ENCODE peak calls at places on chromosomes 12 and 14, in four cellular contexts. H is HCT116, Q is neuronal stem cell, U is fibroblast of lung. V is an unnamed sample.

GRCh38 chr14:24416932-24417619 is 12.4 kb downstream of the CBLN3 start:
- DNase-seq in H (no peak), U (no peak), Q (no peak), V (no peak)

GRCh38 chr12:28998662-28999120 is 150.4 kb upstream of the FAR2 start:
- DNase-seq in U (peak; percentile 47), H (no peak), Q (no peak), V (no peak)

GRCh38 chr12:104667139-104667538 is 210.4 kb downstream of the CHST11 start:
- DNase-seq in U (peak; percentile 82), Q (no peak), H (no peak), V (no peak)

GRCh38 chr12:67222302-67222701 is 46.9 kb upstream of the CAND1 start:
- DNase-seq in U (peak; percentile 24), Q (no peak), H (peak; percentile 4), V (no peak)

GRCh38 chr12:108446766-108447165 is 68.3 kb upstream of the FICD start:
- DNase-seq in H (no peak), U (no peak), Q (no peak), V (no peak)

GRCh38 chr12:52611080-52611468 is 7.3 kb downstream of the KRT73 start:
- DNase-seq in H (no peak), U (no peak), Q (no peak), V (no peak)

GRCh38 chr12:101097829-101098580 is 112.0 kb downstream of the SLC5A8 start:
- DNase-seq in H (no peak), U (no peak), Q (no peak), V (no peak)

GRCh38 chr12:82527165-82527780 is 159.4 kb upstream of the TMTC2 start:
- DNase-seq in U (peak; percentile 56), H (peak; percentile 47), Q (peak; percentile 55), V (peak; percentile 46)

GRCh38 chr12:17577405-17577804 is 512.6 kb downstream of the RERGL start:
- DNase-seq in Q (no peak), H (no peak), U (no peak), V (no peak)

GRCh38 chr14:89445252-89445973 is 28.4 kb upstream of the FOXN3 start:
- DNase-seq in U (peak; percentile 48), Q (no peak), H (no peak), V (no peak)

GRCh38 chr12:106573239-106573638 is 9.6 kb upstream of the RFX4 start:
- DNase-seq in Q (no peak), H (no peak), U (no peak), V (no peak)

GRCh38 chr12:95851609-95852008 is 7.1 kb upstream of the SNRPF start:
- DNase-seq in H (no peak), Q (no peak), U (no peak), V (no peak)

GRCh38 chr14:63551338-63551737 is 8.2 kb upstream of the PPP2R5E start:
- DNase-seq in H (no peak), Q (no peak), U (peak; percentile 25), V (no peak)

GRCh38 chr14:27148143-27148542 is 550.3 kb upstream of the NOVA1 start:
- DNase-seq in U (no peak), H (no peak), Q (no peak), V (no peak)

GRCh38 chr12:55034218-55034617 is 14.4 kb downstream of the NEUROD4 start:
- DNase-seq in H (no peak), Q (no peak), U (no peak), V (no peak)

GRCh38 chr12:55037349-55037748 is 17.6 kb downstream of the NEUROD4 start:
- DNase-seq in H (no peak), U (no peak), Q (no peak), V (no peak)

GRCh38 chr12:55039761-55040160 is 20.0 kb downstream of the NEUROD4 start:
- DNase-seq in U (no peak), H (no peak), Q (peak; percentile 37), V (no peak)

GRCh38 chr12:55041651-55042050 is 21.9 kb downstream of the NEUROD4 start:
- DNase-seq in U (no peak), Q (no peak), H (no peak), V (no peak)

GRCh38 chr12:55036326-55036725 is 16.6 kb downstream of the NEUROD4 start:
- DNase-seq in Q (no peak), H (no peak), U (no peak), V (no peak)
- H3K9ac ChIP-seq in Q (no peak overlapping the region), H (no peak overlapping the region), U (no peak overlapping the region), V (no peak overlapping the region)

GRCh38 chr14:91374897-91375747 is 42.5 kb downstream of the CCDC88C start:
- DNase-seq in Q (peak; percentile 72), H (no peak), U (no peak), V (no peak)
- H3K4me1 ChIP-seq in Q (peaks cover 19% of the 10 kb centered on the region), H (no peaks in the 10 kb centered on the region), U (no peaks in the 10 kb centered on the region), V (peaks cover 22% of the 10 kb centered on the region)

DNA sequence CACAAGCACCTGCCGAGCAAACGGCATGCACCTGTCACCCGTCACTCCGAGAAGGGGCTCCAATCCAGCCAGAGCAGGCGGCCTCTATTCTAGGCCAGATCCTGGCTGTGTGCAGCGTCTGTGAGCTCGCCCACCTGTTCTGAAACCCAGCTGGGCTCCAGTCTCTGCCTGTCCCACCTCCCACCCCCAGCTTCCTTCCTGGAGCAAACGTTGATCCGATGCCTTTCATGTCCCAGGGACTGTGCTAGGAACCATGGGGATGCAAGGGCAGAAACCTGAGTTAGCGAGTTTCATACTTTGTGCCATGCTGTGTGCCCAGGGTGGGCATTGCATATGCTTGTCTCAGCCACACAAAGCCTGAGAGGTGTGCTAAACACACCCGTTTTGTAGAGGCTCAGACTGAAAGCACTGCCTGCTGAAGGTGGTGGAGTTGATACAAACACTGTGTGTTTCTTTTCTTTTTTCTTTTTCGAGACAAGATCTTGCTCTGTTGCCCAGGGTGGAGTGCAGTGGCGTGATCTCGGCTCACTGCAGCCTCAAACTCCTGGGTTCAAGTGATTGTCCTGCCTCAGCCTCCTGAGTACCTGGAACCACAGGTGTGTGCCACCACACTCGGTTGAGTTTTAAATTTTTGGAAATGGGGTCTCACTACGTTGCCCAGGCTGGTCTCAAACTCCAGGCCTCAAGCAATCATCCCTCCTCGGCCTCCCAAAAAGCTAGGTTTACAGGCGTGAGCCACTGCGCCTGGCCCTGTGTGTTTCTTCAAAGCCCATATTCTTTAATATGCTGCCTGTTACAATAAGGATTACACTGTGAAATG is 84.1 kb upstream of the MED13L start:
- DNase-seq in H (no peak), Q (no peak), U (no peak), V (no peak)
- H3K9ac ChIP-seq in H (no peak overlapping the region), Q (peak overlapping the region; percentile 12), U (no peak overlapping the region), V (no peak overlapping the region)

GRCh38 chr14:101873401-101873800 is 91.0 kb upstream of the DYNC1H1 start:
- DNase-seq in Q (no peak), U (no peak), H (no peak), V (no peak)
- H3K4me1 ChIP-seq in Q (peaks cover 4% of the 10 kb centered on the region), U (peaks cover 3% of the 10 kb centered on the region), H (peaks cover 34% of the 10 kb centered on the region), V (peaks cover 12% of the 10 kb centered on the region)

GRCh38 chr12:6199211-6199530 is 1.0 kb upstream of the CD9 start:
- DNase-seq in Q (no peak), H (no peak), U (no peak), V (no peak)
- H3K9ac ChIP-seq in Q (no peak overlapping the region), H (peak overlapping the region; percentile 67), U (peak overlapping the region; percentile 58), V (peak overlapping the region; percentile 95)

DNA sequence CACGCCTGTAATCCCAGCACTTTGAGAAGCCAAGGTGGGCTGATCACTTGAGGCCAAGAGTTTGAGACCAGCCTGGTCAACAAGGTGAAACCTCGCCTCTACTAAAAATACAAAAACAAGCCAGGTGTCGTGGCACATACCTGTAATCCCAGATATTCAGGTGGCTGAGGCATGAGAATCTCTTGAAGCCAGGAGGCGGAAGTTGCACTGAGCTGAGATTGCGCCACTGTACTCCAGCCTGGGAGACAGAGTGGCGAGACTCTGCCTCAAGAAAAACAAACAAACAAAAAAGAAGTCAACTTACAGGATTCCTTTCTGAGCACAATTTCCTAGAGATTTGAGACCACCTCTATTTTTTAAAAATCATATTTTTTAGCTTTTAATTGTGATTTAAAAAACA is 45.3 kb downstream of the DGLUCY start:
- DNase-seq in H (no peak), U (no peak), Q (no peak), V (no peak)
- H3K4me1 ChIP-seq in H (peaks cover 15% of the 10 kb centered on the region), U (peaks cover 2% of the 10 kb centered on the region), Q (no peaks in the 10 kb centered on the region), V (peaks cover 14% of the 10 kb centered on the region)

V was measured in colonic mucosa.